ENCODE peak calls at places on chromosomes 7 and 10, in ten cellular contexts. D is non-pigmented ciliary epithelial cell, I is T-helper 2 cell, X is caudate nucleus, R is GM12865, F is skeletal muscle cell, J is NCI-H2081 treated with DMSO at 0.1 percent for 48 hours, W is C1 segment of cervical spinal cord, A is endothelial cell, T is Right ventricle myocardium superior. Q is an unnamed sample.

GRCh38 chr10:75395955-75396860 is 5.4 kb downstream of the ZNF503 start:
- DNase-seq in D (no peak), I (no peak), X (no peak), R (no peak), F (no peak), J (no peak), W (no peak), A (peak), T (peak), Q (no peak)

GRCh38 chr7:105496501-105496900 is 25.6 kb downstream of the PUS7 start:
- DNase-seq in D (no peak), I (no peak), X (no peak), R (no peak), F (peak), J (no peak), W (no peak), A (no peak), T (no peak), Q (no peak)

GRCh38 chr10:60849217-60849616 is 70.9 kb downstream of the CDK1 start:
- DNase-seq in D (no peak), I (no peak), X (no peak), R (no peak), F (no peak), J (no peak), W (no peak), A (no peak), T (no peak), Q (no peak)

GRCh38 chr10:45476559-45476958 is 102.5 kb downstream of the ALOX5 start:
- DNase-seq in D (no peak), I (no peak), X (no peak), R (no peak), F (no peak), J (no peak), W (no peak), A (no peak), T (no peak), Q (no peak)

GRCh38 chr10:96130326-96130758 is 245 bp downstream of the ZNF518A start:
- DNase-seq in D (peak), I (peak), X (peak), R (peak), F (peak), J (no peak), W (no peak), A (peak), T (peak), Q (peak)

GRCh38 chr10:79242620-79243152 is 104.6 kb upstream of the PPIF start:
- DNase-seq in D (no peak), I (peak), X (peak), R (peak), F (peak), J (no peak), W (no peak), A (peak), T (peak), Q (peak)

GRCh38 chr7:39650676-39651075 is 27.3 kb downstream of the RALA start:
- DNase-seq in D (peak), I (no peak), X (no peak), R (no peak), F (peak), J (no peak), W (no peak), A (no peak), T (peak), Q (peak)

GRCh38 chr7:99393363-99394187 is 14.8 kb downstream of the PDAP1 start:
- DNase-seq in D (no peak), I (no peak), X (no peak), R (no peak), F (no peak), J (no peak), W (no peak), A (peak), T (peak), Q (peak)

GRCh38 chr10:52256832-52257691 is 57.0 kb upstream of the DKK1 start:
- DNase-seq in D (no peak), I (no peak), X (no peak), R (peak), F (peak), J (no peak), W (no peak), A (no peak), T (no peak), Q (no peak)

GRCh38 chr7:100885440-100886141 is 3.9 kb downstream of the UFSP1 start:
- DNase-seq in D (no peak), I (no peak), X (no peak), R (no peak), F (no peak), J (no peak), W (no peak), A (no peak), T (no peak), Q (no peak)

GRCh38 chr10:77849039-77849664 is 77.4 kb downstream of the DLG5 start:
- DNase-seq in D (no peak), I (no peak), X (no peak), R (peak), F (no peak), J (no peak), W (no peak), A (no peak), T (no peak), Q (no peak)

GRCh38 chr7:30888783-30889182 is 22.9 kb upstream of the AQP1 start:
- DNase-seq in D (peak), I (no peak), X (no peak), R (no peak), F (peak), J (no peak), W (no peak), A (no peak), T (no peak), Q (peak)

GRCh38 chr10:80194373-80195045 is 10.8 kb downstream of the ANXA11 start:
- DNase-seq in D (no peak), I (no peak), X (no peak), R (no peak), F (no peak), J (no peak), W (no peak), A (no peak), T (no peak), Q (no peak)

GRCh38 chr10:88849224-88849623 is 2.4 kb downstream of the ANKRD22 start:
- DNase-seq in D (no peak), I (no peak), X (no peak), R (no peak), F (no peak), J (no peak), W (no peak), A (no peak), T (no peak), Q (no peak)

GRCh38 chr10:45421231-45422097 is 47.4 kb downstream of the ALOX5 start:
- DNase-seq in D (no peak), I (no peak), X (no peak), R (peak), F (no peak), J (no peak), W (no peak), A (no peak), T (no peak), Q (no peak)

GRCh38 chr7:144454256-144455039 is 51.0 kb upstream of the NOBOX start:
- DNase-seq in D (no peak), I (no peak), X (no peak), R (no peak), F (no peak), J (no peak), W (no peak), A (no peak), T (no peak), Q (no peak)

GRCh38 chr10:12444981-12445700 is 95.8 kb downstream of the CAMK1D start:
- DNase-seq in D (no peak), I (no peak), X (no peak), R (no peak), F (no peak), J (no peak), W (no peak), A (no peak), T (no peak), Q (no peak)

GRCh38 chr10:132237871-132238270 is 51.1 kb downstream of the DPYSL4 start:
- DNase-seq in D (no peak), I (no peak), X (no peak), R (no peak), F (no peak), J (no peak), W (no peak), A (no peak), T (no peak), Q (no peak)

GRCh38 chr7:1124816-1125602 is 35.0 kb downstream of the ZFAND2A start:
- DNase-seq in D (no peak), I (no peak), X (no peak), R (no peak), F (no peak), J (no peak), W (no peak), A (no peak), T (peak), Q (peak)

GRCh38 chr7:46909601-46910051 is 672.3 kb downstream of the TNS3 start:
- DNase-seq in D (peak), I (no peak), X (no peak), R (no peak), F (peak), J (no peak), W (no peak), A (no peak), T (no peak), Q (no peak)

GRCh38 chr10:81428456-81429134 is 446.4 kb upstream of the NRG3 start:
- DNase-seq in D (no peak), I (no peak), X (no peak), R (no peak), F (no peak), J (no peak), W (no peak), A (no peak), T (no peak), Q (no peak)

GRCh38 chr10:22491480-22491879 is 146.2 kb downstream of the SPAG6 start:
- DNase-seq in D (no peak), I (no peak), X (peak), R (no peak), F (no peak), J (no peak), W (no peak), A (no peak), T (no peak), Q (no peak)

GRCh38 chr10:71219918-71220688 is 7.7 kb downstream of the UNC5B start:
- DNase-seq in D (no peak), I (no peak), X (no peak), R (no peak), F (no peak), J (no peak), W (no peak), A (no peak), T (no peak), Q (no peak)

GRCh38 chr10:118543714-118544400 is 51.6 kb downstream of the PRLHR start:
- DNase-seq in D (no peak), I (no peak), X (no peak), R (peak), F (no peak), J (no peak), W (no peak), A (peak), T (no peak), Q (no peak)

GRCh38 chr10:72272689-72273409 is 875 bp upstream of the DDIT4 start:
- DNase-seq in D (peak), I (no peak), X (peak), R (peak), F (peak), J (peak), W (peak), A (peak), T (peak), Q (peak)

GRCh38 chr7:148540041-148540738 is 50.4 kb upstream of the C7orf33 start:
- DNase-seq in D (no peak), I (no peak), X (no peak), R (no peak), F (peak), J (no peak), W (no peak), A (no peak), T (peak), Q (peak)

GRCh38 chr10:130141878-130142277 is 5.7 kb downstream of the GLRX3 start:
- DNase-seq in D (no peak), I (no peak), X (no peak), R (peak), F (no peak), J (no peak), W (no peak), A (no peak), T (no peak), Q (no peak)

GRCh38 chr7:8418627-8419245 is 14.7 kb upstream of the NXPH1 start:
- DNase-seq in D (peak), I (no peak), X (peak), R (peak), F (peak), J (no peak), W (no peak), A (peak), T (no peak), Q (no peak)

GRCh38 chr10:18202600-18203150 is 62.5 kb downstream of the CACNB2 start:
- DNase-seq in D (no peak), I (no peak), X (no peak), R (no peak), F (no peak), J (no peak), W (no peak), A (no peak), T (no peak), Q (no peak)

GRCh38 chr10:92024700-92025099 is 101.1 kb downstream of the BTAF1 start:
- DNase-seq in D (peak), I (no peak), X (no peak), R (no peak), F (no peak), J (no peak), W (no peak), A (no peak), T (no peak), Q (no peak)

GRCh38 chr10:23192741-23193434 is 776 bp downstream of the PTF1A start:
- DNase-seq in D (no peak), I (no peak), X (no peak), R (no peak), F (no peak), J (no peak), W (no peak), A (no peak), T (no peak), Q (no peak)

GRCh38 chr7:135169141-135169935 is 1.2 kb downstream of the CYREN start:
- DNase-seq in D (no peak), I (peak), X (no peak), R (peak), F (no peak), J (no peak), W (no peak), A (peak), T (no peak), Q (no peak)

GRCh38 chr7:40990841-40991240 is 712.0 kb downstream of the INHBA start:
- DNase-seq in D (no peak), I (no peak), X (no peak), R (no peak), F (no peak), J (no peak), W (no peak), A (no peak), T (no peak), Q (no peak)

Q was measured in aorta.